ENCODE peak calls at places on chromosomes 4 and X, in nine cellular contexts. One of them, this sample, is unnamed.

GRCh38 chr4:159069922-159070321 is 33.0 kb upstream of the RAPGEF2 start:
- DNase-seq in body of pancreas: no peak
- DNase-seq in foreskin fibroblast: peak; percentile 90
- DNase-seq in HFF-Myc: peak; percentile 67
- DNase-seq in Panc1: no peak
- DNase-seq in coronary artery: no peak
- DNase-seq in bronchial epithelial cell: no peak
- DNase-seq in dorsolateral prefrontal cortex: no peak
- DNase-seq in psoas muscle: no peak
- DNase-seq in this sample: no peak

GRCh38 chr4:42881262-42881661 is 11.3 kb upstream of the GRXCR1 start:
- DNase-seq in body of pancreas: no peak
- DNase-seq in foreskin fibroblast: no peak
- DNase-seq in HFF-Myc: no peak
- DNase-seq in Panc1: no peak
- DNase-seq in coronary artery: no peak
- DNase-seq in bronchial epithelial cell: no peak
- DNase-seq in dorsolateral prefrontal cortex: no peak
- DNase-seq in psoas muscle: no peak
- DNase-seq in this sample: no peak

GRCh38 chr4:79232555-79232954 is 93.3 kb downstream of the NAA11 start:
- DNase-seq in body of pancreas: no peak
- DNase-seq in foreskin fibroblast: no peak
- DNase-seq in HFF-Myc: no peak
- DNase-seq in Panc1: no peak
- DNase-seq in coronary artery: no peak
- DNase-seq in bronchial epithelial cell: peak; percentile 17
- DNase-seq in dorsolateral prefrontal cortex: no peak
- DNase-seq in psoas muscle: no peak
- DNase-seq in this sample: no peak

GRCh38 chr4:6227412-6228157 is 27.2 kb upstream of the JAKMIP1 start:
- DNase-seq in body of pancreas: no peak
- DNase-seq in foreskin fibroblast: no peak
- DNase-seq in HFF-Myc: no peak
- DNase-seq in Panc1: no peak
- DNase-seq in coronary artery: peak; percentile 33
- DNase-seq in bronchial epithelial cell: no peak
- DNase-seq in dorsolateral prefrontal cortex: no peak
- DNase-seq in psoas muscle: no peak
- DNase-seq in this sample: no peak

GRCh38 chrX:47723689-47724088 is 64.7 kb upstream of the UXT start:
- DNase-seq in body of pancreas: no peak
- DNase-seq in foreskin fibroblast: no peak
- DNase-seq in HFF-Myc: no peak
- DNase-seq in Panc1: no peak
- DNase-seq in coronary artery: no peak
- DNase-seq in bronchial epithelial cell: no peak
- DNase-seq in dorsolateral prefrontal cortex: no peak
- DNase-seq in psoas muscle: no peak
- DNase-seq in this sample: no peak

GRCh38 chr4:82758701-82759685 is 39.6 kb downstream of the SCD5 start:
- DNase-seq in body of pancreas: no peak
- DNase-seq in foreskin fibroblast: no peak
- DNase-seq in HFF-Myc: no peak
- DNase-seq in Panc1: no peak
- DNase-seq in coronary artery: no peak
- DNase-seq in bronchial epithelial cell: no peak
- DNase-seq in dorsolateral prefrontal cortex: no peak
- DNase-seq in psoas muscle: no peak
- DNase-seq in this sample: no peak

GRCh38 chr4:109947918-109948317 is 35.2 kb downstream of the EGF start:
- DNase-seq in body of pancreas: no peak
- DNase-seq in foreskin fibroblast: no peak
- DNase-seq in HFF-Myc: no peak
- DNase-seq in Panc1: no peak
- DNase-seq in coronary artery: no peak
- DNase-seq in bronchial epithelial cell: no peak
- DNase-seq in dorsolateral prefrontal cortex: no peak
- DNase-seq in psoas muscle: no peak
- DNase-seq in this sample: no peak

GRCh38 chrX:55163171-55163570 is 57.0 kb upstream of the PAGE5 start:
- DNase-seq in body of pancreas: no peak
- DNase-seq in foreskin fibroblast: no peak
- DNase-seq in HFF-Myc: no peak
- DNase-seq in Panc1: no peak
- DNase-seq in coronary artery: no peak
- DNase-seq in bronchial epithelial cell: no peak
- DNase-seq in dorsolateral prefrontal cortex: no peak
- DNase-seq in psoas muscle: no peak
- DNase-seq in this sample: no peak

GRCh38 chr4:1014395-1015167 is 3.2 kb downstream of the FGFRL1 start:
- DNase-seq in body of pancreas: no peak
- DNase-seq in foreskin fibroblast: no peak
- DNase-seq in HFF-Myc: no peak
- DNase-seq in Panc1: no peak
- DNase-seq in coronary artery: no peak
- DNase-seq in bronchial epithelial cell: no peak
- DNase-seq in dorsolateral prefrontal cortex: peak; percentile 27
- DNase-seq in psoas muscle: no peak
- DNase-seq in this sample: no peak

GRCh38 chrX:103063191-103063845 is 653 bp downstream of the BEX1 start:
- DNase-seq in body of pancreas: peak; percentile 30
- DNase-seq in foreskin fibroblast: peak; percentile 18
- DNase-seq in HFF-Myc: peak; percentile 11
- DNase-seq in Panc1: no peak
- DNase-seq in coronary artery: no peak
- DNase-seq in bronchial epithelial cell: peak; percentile 1
- DNase-seq in dorsolateral prefrontal cortex: peak; percentile 62
- DNase-seq in psoas muscle: no peak
- DNase-seq in this sample: no peak

GRCh38 chr4:1767058-1767769 is 25.9 kb upstream of the FGFR3 start:
- DNase-seq in body of pancreas: peak; percentile 46
- DNase-seq in foreskin fibroblast: no peak
- DNase-seq in HFF-Myc: no peak
- DNase-seq in Panc1: no peak
- DNase-seq in coronary artery: no peak
- DNase-seq in bronchial epithelial cell: no peak
- DNase-seq in dorsolateral prefrontal cortex: no peak
- DNase-seq in psoas muscle: no peak
- DNase-seq in this sample: no peak

GRCh38 chr4:115233600-115233999 is 120.2 kb upstream of the NDST4 start:
- DNase-seq in body of pancreas: no peak
- DNase-seq in foreskin fibroblast: no peak
- DNase-seq in HFF-Myc: no peak
- DNase-seq in Panc1: no peak
- DNase-seq in coronary artery: no peak
- DNase-seq in bronchial epithelial cell: no peak
- DNase-seq in dorsolateral prefrontal cortex: no peak
- DNase-seq in psoas muscle: no peak
- DNase-seq in this sample: no peak

GRCh38 chrX:2707334-2707760 is 16.3 kb downstream of the CD99 start:
- DNase-seq in body of pancreas: peak; percentile 32
- DNase-seq in foreskin fibroblast: peak; percentile 95
- DNase-seq in HFF-Myc: peak; percentile 97
- DNase-seq in Panc1: peak; percentile 50
- DNase-seq in coronary artery: no peak
- DNase-seq in bronchial epithelial cell: peak; percentile 97
- DNase-seq in dorsolateral prefrontal cortex: no peak
- DNase-seq in psoas muscle: peak; percentile 65
- DNase-seq in this sample: peak; percentile 76

GRCh38 chr4:186342582-186342981 is 76.6 kb downstream of the F11 start:
- DNase-seq in body of pancreas: no peak
- DNase-seq in foreskin fibroblast: no peak
- DNase-seq in HFF-Myc: no peak
- DNase-seq in Panc1: no peak
- DNase-seq in coronary artery: no peak
- DNase-seq in bronchial epithelial cell: peak; percentile 62
- DNase-seq in dorsolateral prefrontal cortex: no peak
- DNase-seq in psoas muscle: no peak
- DNase-seq in this sample: no peak

GRCh38 chr4:145285928-145286327 is 105.5 kb upstream of the OTUD4 start:
- DNase-seq in body of pancreas: no peak
- DNase-seq in foreskin fibroblast: peak; percentile 47
- DNase-seq in HFF-Myc: no peak
- DNase-seq in Panc1: no peak
- DNase-seq in coronary artery: no peak
- DNase-seq in bronchial epithelial cell: peak; percentile 49
- DNase-seq in dorsolateral prefrontal cortex: no peak
- DNase-seq in psoas muscle: no peak
- DNase-seq in this sample: no peak

GRCh38 chr4:106444557-106444956 is 76.0 kb upstream of the GIMD1 start:
- DNase-seq in body of pancreas: no peak
- DNase-seq in foreskin fibroblast: peak; percentile 27
- DNase-seq in HFF-Myc: peak; percentile 57
- DNase-seq in Panc1: no peak
- DNase-seq in coronary artery: no peak
- DNase-seq in bronchial epithelial cell: no peak
- DNase-seq in dorsolateral prefrontal cortex: no peak
- DNase-seq in psoas muscle: no peak
- DNase-seq in this sample: no peak

GRCh38 chr4:9804918-9805317 is 23.5 kb downstream of the DRD5 start:
- DNase-seq in body of pancreas: no peak
- DNase-seq in foreskin fibroblast: no peak
- DNase-seq in HFF-Myc: no peak
- DNase-seq in Panc1: no peak
- DNase-seq in coronary artery: no peak
- DNase-seq in bronchial epithelial cell: peak; percentile 53
- DNase-seq in dorsolateral prefrontal cortex: no peak
- DNase-seq in psoas muscle: no peak
- DNase-seq in this sample: no peak

GRCh38 chrX:66030505-66031317 is 9.2 kb downstream of the VSIG4 start:
- DNase-seq in body of pancreas: no peak
- DNase-seq in foreskin fibroblast: no peak
- DNase-seq in HFF-Myc: no peak
- DNase-seq in Panc1: peak; percentile 15
- DNase-seq in coronary artery: no peak
- DNase-seq in bronchial epithelial cell: peak; percentile 13
- DNase-seq in dorsolateral prefrontal cortex: no peak
- DNase-seq in psoas muscle: no peak
- DNase-seq in this sample: no peak

GRCh38 chr4:54104907-54105306 is 4.9 kb downstream of the GSX2 start:
- DNase-seq in body of pancreas: no peak
- DNase-seq in foreskin fibroblast: no peak
- DNase-seq in HFF-Myc: no peak
- DNase-seq in Panc1: no peak
- DNase-seq in coronary artery: no peak
- DNase-seq in bronchial epithelial cell: no peak
- DNase-seq in dorsolateral prefrontal cortex: no peak
- DNase-seq in psoas muscle: no peak
- DNase-seq in this sample: no peak
- H3K4me3 ChIP-seq in body of pancreas: no peak overlapping the region
- H3K4me3 ChIP-seq in foreskin fibroblast: no peak overlapping the region
- H3K4me3 ChIP-seq in HFF-Myc: no peak overlapping the region
- H3K4me3 ChIP-seq in Panc1: no peak overlapping the region
- H3K4me3 ChIP-seq in coronary artery: no peak overlapping the region
- H3K4me3 ChIP-seq in bronchial epithelial cell: no peak overlapping the region
- H3K4me3 ChIP-seq in dorsolateral prefrontal cortex: no peak overlapping the region
- H3K4me3 ChIP-seq in psoas muscle: no peak overlapping the region
- H3K4me3 ChIP-seq in this sample: no peak overlapping the region

DNA sequence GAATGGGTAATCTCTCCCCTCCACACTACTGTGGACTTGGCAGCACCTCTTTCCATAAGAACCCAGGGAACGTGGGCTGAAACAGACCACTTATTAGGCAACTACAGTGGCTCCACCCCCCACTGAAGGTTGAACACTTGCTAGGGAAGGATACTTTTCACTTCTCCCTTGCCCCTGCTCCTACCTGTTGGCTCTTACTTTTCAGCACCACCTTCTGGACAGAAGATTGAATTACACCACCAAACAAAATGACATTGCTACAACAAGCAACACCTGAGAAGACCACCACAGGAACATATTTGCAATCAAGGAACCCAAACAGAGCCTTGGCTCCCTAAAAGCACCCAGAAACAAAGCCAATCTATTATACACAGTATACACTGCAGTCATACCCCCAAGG is 132.1 kb upstream of the CXCL13 start:
- DNase-seq in body of pancreas: no peak
- DNase-seq in foreskin fibroblast: no peak
- DNase-seq in HFF-Myc: no peak
- DNase-seq in Panc1: peak; percentile 4
- DNase-seq in coronary artery: no peak
- DNase-seq in bronchial epithelial cell: peak; percentile 50
- DNase-seq in dorsolateral prefrontal cortex: no peak
- DNase-seq in psoas muscle: no peak
- DNase-seq in this sample: no peak
- TF ChIP-seq CTCF in body of pancreas: no peak
- TF ChIP-seq CTCF in foreskin fibroblast: peak; percentile 41
- TF ChIP-seq CTCF in HFF-Myc: peak; percentile 36
- TF ChIP-seq CTCF in Panc1: peak; percentile 58
- TF ChIP-seq CTCF in coronary artery: no peak
- TF ChIP-seq CTCF in bronchial epithelial cell: peak; percentile 47
- TF ChIP-seq CTCF in dorsolateral prefrontal cortex: no peak
- TF ChIP-seq CTCF in psoas muscle: peak; percentile 14
- TF ChIP-seq CTCF in this sample: no peak

DNA sequence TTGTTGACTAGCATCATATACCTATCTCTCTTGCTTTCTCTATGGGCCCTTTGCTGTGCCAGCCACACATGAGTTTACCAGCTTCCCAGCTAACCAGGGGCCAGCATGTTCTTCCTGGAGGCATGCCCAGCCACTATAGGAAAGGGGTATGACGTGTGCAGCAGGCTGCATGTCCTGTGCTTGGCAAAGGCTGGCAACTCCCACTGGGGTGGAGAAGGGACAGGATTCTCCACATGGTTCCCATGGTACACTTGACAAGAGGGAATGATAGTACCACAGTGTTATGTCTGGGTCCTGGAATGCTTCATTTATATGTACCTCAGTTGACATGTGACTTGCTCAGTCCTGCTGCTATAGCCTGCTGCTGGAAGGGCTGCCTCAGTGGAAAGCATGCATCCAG is 78.8 kb downstream of the TMEM164 start:
- DNase-seq in body of pancreas: peak; percentile 73
- DNase-seq in foreskin fibroblast: peak; percentile 49
- DNase-seq in HFF-Myc: no peak
- DNase-seq in Panc1: no peak
- DNase-seq in coronary artery: peak; percentile 78
- DNase-seq in bronchial epithelial cell: peak; percentile 78
- DNase-seq in dorsolateral prefrontal cortex: peak; percentile 13
- DNase-seq in psoas muscle: peak; percentile 18
- DNase-seq in this sample: no peak
- H3K4me3 ChIP-seq in body of pancreas: no peak overlapping the region
- H3K4me3 ChIP-seq in foreskin fibroblast: no peak overlapping the region
- H3K4me3 ChIP-seq in HFF-Myc: no peak overlapping the region
- H3K4me3 ChIP-seq in Panc1: no peak overlapping the region
- H3K4me3 ChIP-seq in coronary artery: no peak overlapping the region
- H3K4me3 ChIP-seq in bronchial epithelial cell: no peak overlapping the region
- H3K4me3 ChIP-seq in dorsolateral prefrontal cortex: no peak overlapping the region
- H3K4me3 ChIP-seq in psoas muscle: no peak overlapping the region
- H3K4me3 ChIP-seq in this sample: no peak overlapping the region

DNA sequence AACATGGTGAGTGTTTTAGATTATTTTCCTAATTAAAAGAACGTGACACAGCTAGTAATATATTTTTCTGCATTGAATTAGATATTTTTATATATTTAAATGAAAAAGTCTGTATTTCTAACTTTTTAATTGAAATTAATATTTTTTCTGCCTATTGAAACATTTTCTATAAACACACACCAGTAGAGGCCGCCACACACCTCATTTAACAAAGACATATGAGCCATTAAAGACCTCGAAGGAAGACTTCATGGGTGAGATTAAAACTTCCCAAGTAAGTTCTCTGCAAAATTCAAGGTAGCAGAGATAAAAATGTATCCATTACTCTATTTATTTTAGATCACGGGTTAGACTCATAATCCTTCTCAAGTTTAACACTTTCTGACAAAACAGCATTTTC is 8.3 kb downstream of the SLITRK2 start:
- DNase-seq in body of pancreas: peak; percentile 41
- DNase-seq in foreskin fibroblast: no peak
- DNase-seq in HFF-Myc: no peak
- DNase-seq in Panc1: no peak
- DNase-seq in coronary artery: no peak
- DNase-seq in bronchial epithelial cell: peak; percentile 1
- DNase-seq in dorsolateral prefrontal cortex: no peak
- DNase-seq in psoas muscle: no peak
- DNase-seq in this sample: no peak
- TF ChIP-seq CTCF in body of pancreas: no peak
- TF ChIP-seq CTCF in foreskin fibroblast: no peak
- TF ChIP-seq CTCF in HFF-Myc: no peak
- TF ChIP-seq CTCF in Panc1: peak; percentile 47
- TF ChIP-seq CTCF in coronary artery: no peak
- TF ChIP-seq CTCF in bronchial epithelial cell: no peak
- TF ChIP-seq CTCF in dorsolateral prefrontal cortex: peak; percentile 40
- TF ChIP-seq CTCF in psoas muscle: no peak
- TF ChIP-seq CTCF in this sample: no peak